ENCODE peak calls at places on chromosomes 11 and 22, in ten cellular contexts. D is tibial nerve, F is HCT116, L is cardiac muscle cell, Y is upper lobe of right lung, V is nephron progenitor cell, U is gastrocnemius medialis, T is fibroblast of mammary gland, O is astrocyte, M is AG04450. P is an unnamed sample.

GRCh38 chr11:116180806-116181600 is 591.8 kb downstream of the BUD13 start:
- DNase-seq in D (no peak), F (no peak), L (no peak), Y (no peak), V (no peak), U (no peak), T (no peak), O (no peak), M (no peak), P (no peak)

GRCh38 chr11:113176971-113177370 is 137.4 kb upstream of the TTC12 start:
- DNase-seq in D (no peak), F (no peak), L (no peak), Y (no peak), V (no peak), U (no peak), T (peak; percentile 67), O (peak; percentile 95), M (no peak), P (peak; percentile 79)

GRCh38 chr11:29018631-29019030 is 910.4 kb downstream of the METTL15 start:
- DNase-seq in D (no peak), F (no peak), L (no peak), Y (no peak), V (no peak), U (no peak), T (peak; percentile 57), O (peak; percentile 95), M (peak; percentile 21), P (peak; percentile 46)

GRCh38 chr11:96088914-96089313 is 165.0 kb upstream of the MTMR2 start:
- DNase-seq in D (no peak), F (no peak), L (no peak), Y (no peak), V (no peak), U (no peak), T (no peak), O (no peak), M (no peak), P (no peak)

GRCh38 chr11:68839054-68839865 is 2.5 kb downstream of the CPT1A start:
- DNase-seq in D (peak; percentile 92), F (peak; percentile 69), L (peak; percentile 97), Y (peak; percentile 98), V (peak; percentile 99), U (peak; percentile 91), T (peak; percentile 83), O (peak; percentile 79), M (peak; percentile 65), P (peak; percentile 89)

GRCh38 chr11:102760355-102761035 is 19.9 kb downstream of the MMP10 start:
- DNase-seq in D (no peak), F (peak; percentile 41), L (no peak), Y (no peak), V (no peak), U (no peak), T (peak; percentile 97), O (peak; percentile 97), M (peak; percentile 88), P (peak; percentile 96)

GRCh38 chr11:126002181-126002580 is 56.3 kb downstream of the VSIG10L2 start:
- DNase-seq in D (no peak), F (no peak), L (no peak), Y (no peak), V (no peak), U (no peak), T (no peak), O (no peak), M (no peak), P (no peak)

GRCh38 chr22:36365020-36365411 is 22.8 kb downstream of the MYH9 start:
- DNase-seq in D (no peak), F (peak; percentile 76), L (no peak), Y (no peak), V (peak; percentile 54), U (no peak), T (peak; percentile 100), O (peak; percentile 97), M (peak; percentile 74), P (peak; percentile 98)

GRCh38 chr11:97856666-97857065 is 1164.1 kb upstream of the CNTN5 start:
- DNase-seq in D (no peak), F (no peak), L (no peak), Y (no peak), V (no peak), U (no peak), T (no peak), O (no peak), M (no peak), P (no peak)

GRCh38 chr11:111066861-111067260 is 178.7 kb upstream of the POU2AF2 start:
- DNase-seq in D (no peak), F (no peak), L (no peak), Y (no peak), V (no peak), U (no peak), T (no peak), O (peak; percentile 23), M (no peak), P (peak; percentile 32)

GRCh38 chr11:119608781-119609180 is 120.2 kb downstream of the NECTIN1 start:
- DNase-seq in D (no peak), F (no peak), L (no peak), Y (no peak), V (no peak), U (no peak), T (no peak), O (no peak), M (no peak), P (no peak)

GRCh38 chr22:49329636-49330035 is 498.0 kb downstream of the BRD1 start:
- DNase-seq in D (no peak), F (no peak), L (no peak), Y (no peak), V (no peak), U (no peak), T (no peak), O (no peak), M (no peak), P (no peak)

GRCh38 chr11:67024410-67024809 is 1.5 kb downstream of the SYT12 start:
- DNase-seq in D (no peak), F (no peak), L (no peak), Y (no peak), V (no peak), U (no peak), T (no peak), O (no peak), M (no peak), P (no peak)
- TF ChIP-seq CTCF in D (no peak), F (no peak), L (no peak), Y (no peak), V (no peak), U (no peak), T (no peak), O (no peak), M (no peak), P (no peak)

DNA sequence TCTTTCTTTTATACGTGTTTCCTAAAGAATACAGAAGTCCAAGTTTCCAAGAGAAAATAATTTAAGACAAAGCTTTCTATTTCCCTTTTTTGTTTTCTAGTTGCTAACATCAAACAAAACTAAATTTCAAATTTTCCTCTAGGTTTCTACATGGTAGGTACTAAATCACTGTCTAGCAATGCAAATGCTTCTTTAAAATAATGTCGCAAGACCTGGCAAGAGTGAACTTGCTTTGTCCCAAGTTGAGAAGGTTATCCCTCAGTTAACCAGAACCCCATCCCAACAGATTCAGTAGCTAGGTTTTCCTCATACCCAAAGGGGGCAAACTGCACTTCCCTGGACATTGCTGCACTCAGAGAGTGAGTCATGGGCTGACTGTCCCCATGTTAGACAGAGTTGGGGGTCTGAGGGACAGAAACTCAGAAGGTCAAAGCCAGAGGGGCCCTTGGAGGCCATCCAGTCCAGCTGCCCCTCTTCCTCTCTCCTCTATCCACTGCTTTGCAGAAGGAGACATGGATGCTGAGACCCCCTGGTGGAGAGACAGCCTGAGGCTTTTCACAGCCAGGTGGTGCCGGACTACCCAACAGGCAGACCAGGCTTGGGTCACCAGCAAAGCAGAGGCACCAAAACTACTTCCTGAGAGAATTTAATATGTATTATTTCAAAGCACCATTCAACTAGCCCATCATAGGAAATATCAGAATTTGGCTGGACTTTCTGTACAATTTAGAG is 23.1 kb downstream of the OR2AT4 start:
- DNase-seq in D (no peak), F (no peak), L (peak; percentile 1), Y (no peak), V (no peak), U (no peak), T (no peak), O (no peak), M (no peak), P (no peak)
- TF ChIP-seq CTCF in D (no peak), F (peak; percentile 49), L (peak; percentile 9), Y (no peak), V (no peak), U (no peak), T (peak; percentile 2), O (no peak), M (peak; percentile 25), P (no peak)

GRCh38 chr22:22584722-22585121 is 25.7 kb upstream of the PRAME start:
- DNase-seq in D (no peak), F (no peak), L (no peak), Y (no peak), V (no peak), U (no peak), T (no peak), O (no peak), M (no peak), P (no peak)
- TF ChIP-seq CTCF in D (no peak), F (no peak), L (no peak), Y (no peak), V (no peak), U (no peak), T (no peak), O (no peak), M (no peak), P (no peak)

GRCh38 chr11:105000797-105001196 is 22.2 kb downstream of the CASP5 start:
- DNase-seq in D (no peak), F (peak; percentile 19), L (no peak), Y (no peak), V (no peak), U (no peak), T (peak; percentile 14), O (no peak), M (no peak), P (no peak)

GRCh38 chr11:105000167-105000566 is 22.8 kb downstream of the CASP5 start:
- DNase-seq in D (no peak), F (peak; percentile 37), L (no peak), Y (no peak), V (no peak), U (no peak), T (peak; percentile 27), O (no peak), M (no peak), P (no peak)

GRCh38 chr11:104995001-104995408 is 26.6 kb upstream of the CASP4 start:
- DNase-seq in D (no peak), F (no peak), L (no peak), Y (no peak), V (peak; percentile 23), U (no peak), T (no peak), O (no peak), M (no peak), P (no peak)

GRCh38 chr11:104999716-105000115 is 23.3 kb downstream of the CASP5 start:
- DNase-seq in D (no peak), F (no peak), L (no peak), Y (no peak), V (no peak), U (no peak), T (no peak), O (no peak), M (no peak), P (peak; percentile 28)

GRCh38 chr11:104997288-104997687 is 25.7 kb downstream of the CASP5 start:
- DNase-seq in D (no peak), F (no peak), L (no peak), Y (no peak), V (no peak), U (no peak), T (peak; percentile 5), O (no peak), M (no peak), P (peak; percentile 46)
- TF ChIP-seq CTCF in D (no peak), F (no peak), L (peak; percentile 27), Y (no peak), V (no peak), U (no peak), T (no peak), O (no peak), M (no peak), P (no peak)